ENCODE peak calls at places on chromosomes 12 and 14, in six cellular contexts. Q is H9, X is IMR-90, B is trophoblast cell, R is neuronal stem cell, S is mesenchymal stem cell. F is an unnamed sample.

GRCh38 chr12:52006726-52007157 is at the start of gene TAMALIN:
- DNase-seq in Q (peak), X (peak), B (peak), R (peak), S (peak), F (peak)

GRCh38 chr12:62917066-62917465 is 17.9 kb downstream of the PPM1H start:
- DNase-seq in Q (no peak), X (no peak), B (no peak), R (no peak), S (no peak), F (no peak)

GRCh38 chr14:28676481-28676880 is 90.1 kb upstream of the FOXG1 start:
- DNase-seq in Q (no peak), X (peak), B (peak), R (no peak), S (no peak), F (peak)

GRCh38 chr14:72401632-72402428 is 469.6 kb downstream of the RGS6 start:
- DNase-seq in Q (no peak), X (no peak), B (no peak), R (no peak), S (no peak), F (no peak)

GRCh38 chr12:126967152-126967551 is 1299.8 kb upstream of the TMEM132C start:
- DNase-seq in Q (no peak), X (no peak), B (no peak), R (no peak), S (no peak), F (no peak)

GRCh38 chr14:38412654-38413053 is 156.8 kb upstream of the CLEC14A start:
- DNase-seq in Q (no peak), X (no peak), B (no peak), R (no peak), S (no peak), F (no peak)

GRCh38 chr14:21917699-21918436 is 244.2 kb upstream of the OR4E1 start:
- DNase-seq in Q (no peak), X (peak), B (peak), R (peak), S (peak), F (peak)

GRCh38 chr14:54688229-54688628 is 121.3 kb downstream of the SAMD4A start:
- DNase-seq in Q (no peak), X (no peak), B (no peak), R (no peak), S (no peak), F (no peak)

GRCh38 chr12:57216014-57216891 is at the start of gene NXPH4:
- DNase-seq in Q (peak), X (no peak), B (peak), R (no peak), S (no peak), F (peak)

GRCh38 chr12:122983789-122984515 is 3.5 kb downstream of the ARL6IP4 start:
- DNase-seq in Q (no peak), X (no peak), B (no peak), R (no peak), S (no peak), F (no peak)

GRCh38 chr14:55221186-55221585 is 29.8 kb upstream of the DLGAP5 start:
- DNase-seq in Q (no peak), X (peak), B (no peak), R (no peak), S (peak), F (no peak)

GRCh38 chr12:120847392-120848157 is 56.6 kb downstream of the SPPL3 start:
- DNase-seq in Q (no peak), X (no peak), B (peak), R (no peak), S (no peak), F (no peak)

GRCh38 chr12:79217306-79217705 is 352.7 kb downstream of the SYT1 start:
- DNase-seq in Q (no peak), X (no peak), B (no peak), R (no peak), S (no peak), F (peak)

GRCh38 chr14:98959958-98960616 is 311.9 kb downstream of the BCL11B start:
- DNase-seq in Q (peak), X (no peak), B (no peak), R (no peak), S (no peak), F (no peak)

GRCh38 chr14:70086685-70087379 is 101.9 kb downstream of the SLC8A3 start:
- DNase-seq in Q (peak), X (peak), B (peak), R (no peak), S (peak), F (peak)

GRCh38 chr12:101695698-101696097 is 1.7 kb upstream of the CHPT1 start:
- DNase-seq in Q (no peak), X (peak), B (peak), R (no peak), S (peak), F (no peak)

GRCh38 chr14:61322799-61323290 is 1.5 kb downstream of the PRKCH start:
- DNase-seq in Q (no peak), X (peak), B (peak), R (no peak), S (no peak), F (no peak)

GRCh38 chr14:79568566-79568965 is 642.7 kb downstream of the DIO2 start:
- DNase-seq in Q (no peak), X (no peak), B (no peak), R (no peak), S (no peak), F (no peak)

GRCh38 chr14:24329736-24330135 is 5.1 kb downstream of the ADCY4 start:
- DNase-seq in Q (no peak), X (no peak), B (peak), R (no peak), S (no peak), F (no peak)

DNA sequence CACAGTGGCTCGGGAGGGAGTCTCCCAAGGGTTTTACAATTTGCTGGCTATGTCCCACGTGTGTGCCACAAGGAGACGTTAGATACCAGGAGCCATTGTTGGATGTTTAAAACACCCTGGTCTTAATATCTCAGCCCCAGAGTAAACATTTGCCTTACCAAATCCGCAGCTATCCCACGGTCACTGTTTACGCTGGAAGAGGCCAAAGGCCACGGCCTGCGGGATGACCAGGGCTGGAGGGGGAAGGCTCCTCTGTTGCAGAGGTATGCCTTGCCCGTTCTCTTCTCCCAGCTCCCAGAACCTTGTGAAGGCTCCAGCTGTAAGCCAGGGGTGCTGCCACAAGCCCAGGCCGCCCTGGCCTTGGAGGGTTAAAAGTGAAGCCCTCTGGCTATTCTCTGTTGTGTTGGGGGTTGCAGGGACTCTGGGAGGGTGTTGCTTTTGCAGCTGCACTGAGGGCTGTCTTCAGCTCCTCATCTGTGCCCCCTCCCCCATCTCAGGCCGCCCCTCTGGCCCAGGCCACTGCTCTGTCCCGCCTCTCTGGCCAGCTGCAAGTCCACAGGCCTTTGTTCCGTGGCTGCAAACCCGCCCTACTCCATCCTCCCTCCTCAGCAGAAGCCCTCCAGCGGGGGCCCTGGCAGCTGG is 2.4 kb downstream of the PLEKHG3 start:
- DNase-seq in Q (peak), X (no peak), B (no peak), R (peak), S (peak), F (peak)
- H2BK120ac ChIP-seq in Q (no peak), X (no peak), B (peak), R (no peak), S (no peak), F (peak)

GRCh38 chr12:130565189-130565588 is 150.9 kb downstream of the RIMBP2 start:
- DNase-seq in Q (no peak), X (no peak), B (no peak), R (no peak), S (no peak), F (no peak)
- H3K4ac ChIP-seq in Q (no peak), X (no peak), B (no peak), R (no peak), S (no peak), F (no peak)

DNA sequence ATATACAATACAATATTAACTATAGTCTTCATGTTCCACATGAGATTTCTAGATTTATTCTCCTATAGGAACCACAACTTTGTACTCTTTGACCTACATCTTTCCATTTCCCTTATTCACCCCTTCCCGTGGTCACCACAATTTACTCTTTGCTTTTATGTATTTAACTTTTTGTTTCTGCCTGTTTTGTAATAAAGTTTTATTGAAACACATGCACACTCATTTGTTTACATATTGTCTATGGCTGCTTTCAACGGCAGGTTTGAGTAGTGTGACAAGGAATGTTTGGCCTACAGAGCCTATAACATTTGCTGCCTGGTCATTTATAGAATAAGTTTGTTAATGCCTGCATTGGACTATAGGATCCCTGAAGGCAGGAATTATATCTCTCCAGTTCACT is 231.1 kb downstream of the CRADD start:
- DNase-seq in Q (no peak), X (no peak), B (no peak), R (no peak), S (no peak), F (no peak)
- H2BK120ac ChIP-seq in Q (no peak), X (no peak), B (no peak), R (no peak), S (no peak), F (no peak)

GRCh38 chr14:102094101-102094500 is 7.3 kb upstream of the HSP90AA1 start:
- DNase-seq in Q (no peak), X (no peak), B (no peak), R (no peak), S (no peak), F (no peak)
- H3K4ac ChIP-seq in Q (no peak), X (no peak), B (no peak), R (no peak), S (no peak), F (no peak)

GRCh38 chr14:92314182-92314581 is 8.8 kb upstream of the SLC24A4 start:
- DNase-seq in Q (no peak), X (no peak), B (no peak), R (no peak), S (no peak), F (no peak)
- H2BK120ac ChIP-seq in Q (no peak), X (no peak), B (no peak), R (no peak), S (no peak), F (no peak)

GRCh38 chr14:100374270-100374669 is 51.1 kb downstream of the SLC25A47 start:
- DNase-seq in Q (no peak), X (no peak), B (no peak), R (no peak), S (no peak), F (no peak)

GRCh38 chr14:100376751-100377171 is 53.6 kb downstream of the SLC25A47 start:
- DNase-seq in Q (no peak), X (peak), B (peak), R (no peak), S (peak), F (peak)

GRCh38 chr14:100375963-100376735 is 53.0 kb downstream of the SLC25A47 start:
- DNase-seq in Q (peak), X (peak), B (peak), R (peak), S (peak), F (peak)

GRCh38 chr14:100374891-100375272 is 51.7 kb downstream of the SLC25A47 start:
- DNase-seq in Q (no peak), X (peak), B (no peak), R (no peak), S (no peak), F (peak)

GRCh38 chr14:100375273-100375962 is 52.3 kb downstream of the SLC25A47 start:
- DNase-seq in Q (peak), X (peak), B (peak), R (no peak), S (peak), F (peak)
- H3K4ac ChIP-seq in Q (no peak), X (peak), B (peak), R (no peak), S (peak), F (peak)

GRCh38 chr12:10361622-10362021 is 28.2 kb downstream of the KLRK1 start:
- DNase-seq in Q (no peak), X (peak), B (no peak), R (no peak), S (peak), F (peak)

GRCh38 chr12:10363665-10363921 is 26.2 kb downstream of the KLRK1 start:
- DNase-seq in Q (no peak), X (no peak), B (no peak), R (no peak), S (no peak), F (no peak)

GRCh38 chr12:10362325-10362724 is 27.5 kb downstream of the KLRK1 start:
- DNase-seq in Q (no peak), X (no peak), B (no peak), R (no peak), S (no peak), F (no peak)

GRCh38 chr12:10363922-10364838 is 25.7 kb downstream of the KLRK1 start:
- DNase-seq in Q (no peak), X (peak), B (peak), R (no peak), S (peak), F (peak)

DNA sequence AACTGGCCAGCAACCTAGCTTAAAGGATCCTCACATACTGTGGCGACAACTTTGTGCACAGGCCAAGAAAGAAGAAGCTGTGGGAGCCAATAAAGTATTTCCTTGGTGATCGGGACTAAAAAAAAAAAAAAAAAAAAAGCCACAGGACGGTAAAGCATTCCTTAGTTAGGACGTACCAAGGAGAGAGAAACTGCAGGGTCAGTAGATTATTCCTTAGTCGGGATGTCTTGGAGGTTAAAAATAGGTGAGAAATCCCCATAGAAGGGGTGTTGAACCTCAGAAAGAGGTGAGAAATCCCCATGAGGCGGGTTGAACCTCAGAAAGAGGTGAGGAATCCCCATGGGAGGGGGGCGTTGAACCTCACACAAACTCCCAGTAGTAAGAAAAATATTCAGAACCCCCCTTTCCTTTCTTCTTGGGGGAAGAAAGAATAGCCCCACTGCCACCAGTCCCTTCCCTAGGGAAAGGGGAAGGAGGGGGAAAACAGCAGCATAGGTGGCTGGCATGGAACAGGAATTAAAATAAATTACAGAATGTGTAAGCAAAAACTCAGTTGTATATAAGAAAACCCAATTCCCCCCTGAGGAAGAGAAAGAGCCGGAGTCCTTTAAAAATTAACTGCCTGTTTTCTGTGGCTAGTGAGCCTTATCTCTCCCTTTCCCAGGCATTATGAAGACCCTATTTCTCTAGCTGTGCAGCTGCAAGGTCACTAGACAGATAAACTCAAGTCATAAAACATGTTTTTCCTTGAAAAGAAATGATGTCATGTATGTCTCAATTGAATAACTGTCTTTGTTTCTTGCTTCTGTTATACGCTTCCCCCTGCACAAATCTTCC is 26.8 kb downstream of the KLRK1 start:
- DNase-seq in Q (no peak), X (no peak), B (no peak), R (no peak), S (peak), F (peak)
- H2BK120ac ChIP-seq in Q (no peak), X (no peak), B (peak), R (no peak), S (peak), F (no peak)

GRCh38 chr12:2959194-2959507 is at the start of gene TEAD4:
- DNase-seq in Q (peak), X (peak), B (peak), R (peak), S (peak), F (peak)
- H3K4ac ChIP-seq in Q (no peak), X (peak), B (peak), R (peak), S (peak), F (peak)

GRCh38 chr12:31522607-31523006 is 68.3 kb downstream of the DENND5B start:
- DNase-seq in Q (no peak), X (no peak), B (no peak), R (no peak), S (no peak), F (no peak)
- H2BK120ac ChIP-seq in Q (no peak), X (peak), B (no peak), R (no peak), S (no peak), F (no peak)